ENCODE peak calls at places on chromosomes 5 and 9, in five cellular contexts. V, B, S, X and M are unnamed samples.

GRCh38 chr9:6944896-6945295 is 187.1 kb downstream of the KDM4C start:
- DNase-seq in B (no peak), V (peak), X (no peak), S (no peak), M (no peak)

GRCh38 chr5:96957125-96958041 is 21.5 kb downstream of the LNPEP start:
- DNase-seq in V (no peak), S (no peak), B (no peak), X (no peak), M (no peak)

GRCh38 chr5:68424799-68425537 is 209.4 kb downstream of the PIK3R1 start:
- DNase-seq in S (no peak), X (no peak), B (peak), V (peak), M (no peak)

GRCh38 chr9:92974696-92975451 is 27.6 kb downstream of the FGD3 start:
- DNase-seq in X (no peak), B (no peak), S (no peak), V (no peak), M (no peak)

GRCh38 chr5:171882118-171882517 is 96.5 kb downstream of the SMIM23 start:
- DNase-seq in S (no peak), X (no peak), B (no peak), V (no peak), M (no peak)

GRCh38 chr9:24257726-24258125 is 288.0 kb downstream of the IZUMO3 start:
- DNase-seq in S (no peak), B (no peak), X (no peak), V (no peak), M (no peak)

GRCh38 chr9:125835655-125836054 is 88.5 kb downstream of the PBX3 start:
- DNase-seq in S (no peak), X (no peak), B (no peak), V (no peak), M (no peak)

GRCh38 chr5:135214897-135215616 is 181.0 kb upstream of the PITX1 start:
- DNase-seq in B (no peak), V (peak), S (no peak), X (no peak), M (no peak)

GRCh38 chr9:105264380-105264779 is 19.9 kb downstream of the SLC44A1 start:
- DNase-seq in B (peak), V (peak), S (no peak), X (no peak), M (no peak)

GRCh38 chr5:75681125-75681830 is 36.0 kb downstream of the POC5 start:
- DNase-seq in V (peak), X (no peak), S (no peak), B (peak), M (no peak)

GRCh38 chr9:99373912-99374311 is 151.8 kb downstream of the SEC61B start:
- DNase-seq in X (no peak), S (no peak), V (no peak), B (no peak), M (no peak)

GRCh38 chr5:103772248-103772647 is 209.7 kb upstream of the NUDT12 start:
- DNase-seq in S (no peak), V (no peak), X (no peak), B (no peak), M (no peak)

GRCh38 chr9:121739971-121740370 is 88.5 kb downstream of the DAB2IP start:
- DNase-seq in X (no peak), V (no peak), S (no peak), B (no peak), M (no peak)
- H3K27ac ChIP-seq in X (peak), V (no peak), S (no peak), B (no peak), M (peak)

DNA sequence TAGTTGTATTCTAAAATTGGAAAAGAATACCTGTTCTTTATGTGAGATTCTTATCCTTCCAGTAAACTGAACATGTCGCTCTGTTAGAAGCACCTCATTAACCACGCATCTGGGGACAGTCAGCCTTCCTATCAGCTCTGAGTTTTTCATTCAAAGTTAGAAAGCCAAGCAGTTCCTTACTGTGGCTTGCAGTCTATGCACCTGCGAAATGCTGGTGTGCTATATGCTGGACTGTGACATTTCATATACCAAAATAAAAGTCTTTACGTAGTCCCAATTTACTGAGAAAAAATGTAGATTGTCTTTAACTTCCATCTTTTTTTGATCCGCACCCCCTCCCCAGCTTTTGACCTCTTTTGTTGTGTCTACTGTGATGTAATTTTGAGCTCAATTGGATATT is 4.3 kb downstream of the ANP32B start:
- DNase-seq in S (no peak), X (no peak), B (no peak), V (no peak), M (no peak)
- H3K4me3 ChIP-seq in S (no peak), X (no peak), B (no peak), V (no peak), M (no peak)

GRCh38 chr9:33223696-33224095 is 16.3 kb upstream of the SPINK4 start:
- DNase-seq in B (no peak), S (no peak), V (peak), X (no peak), M (no peak)

GRCh38 chr9:33221568-33221884 is 18.4 kb upstream of the SPINK4 start:
- DNase-seq in X (no peak), B (no peak), S (no peak), V (no peak), M (no peak)

GRCh38 chr9:33225319-33226152 is 14.4 kb upstream of the SPINK4 start:
- DNase-seq in S (peak), X (peak), B (peak), V (peak), M (no peak)

GRCh38 chr9:33220681-33221567 is 19.0 kb upstream of the SPINK4 start:
- DNase-seq in S (no peak), V (no peak), X (peak), B (no peak), M (no peak)

GRCh38 chr9:33222031-33222430 is 17.9 kb upstream of the SPINK4 start:
- DNase-seq in S (no peak), X (no peak), B (no peak), V (no peak), M (no peak)
- H3K27ac ChIP-seq in S (no peak), X (no peak), B (no peak), V (no peak), M (no peak)

DNA sequence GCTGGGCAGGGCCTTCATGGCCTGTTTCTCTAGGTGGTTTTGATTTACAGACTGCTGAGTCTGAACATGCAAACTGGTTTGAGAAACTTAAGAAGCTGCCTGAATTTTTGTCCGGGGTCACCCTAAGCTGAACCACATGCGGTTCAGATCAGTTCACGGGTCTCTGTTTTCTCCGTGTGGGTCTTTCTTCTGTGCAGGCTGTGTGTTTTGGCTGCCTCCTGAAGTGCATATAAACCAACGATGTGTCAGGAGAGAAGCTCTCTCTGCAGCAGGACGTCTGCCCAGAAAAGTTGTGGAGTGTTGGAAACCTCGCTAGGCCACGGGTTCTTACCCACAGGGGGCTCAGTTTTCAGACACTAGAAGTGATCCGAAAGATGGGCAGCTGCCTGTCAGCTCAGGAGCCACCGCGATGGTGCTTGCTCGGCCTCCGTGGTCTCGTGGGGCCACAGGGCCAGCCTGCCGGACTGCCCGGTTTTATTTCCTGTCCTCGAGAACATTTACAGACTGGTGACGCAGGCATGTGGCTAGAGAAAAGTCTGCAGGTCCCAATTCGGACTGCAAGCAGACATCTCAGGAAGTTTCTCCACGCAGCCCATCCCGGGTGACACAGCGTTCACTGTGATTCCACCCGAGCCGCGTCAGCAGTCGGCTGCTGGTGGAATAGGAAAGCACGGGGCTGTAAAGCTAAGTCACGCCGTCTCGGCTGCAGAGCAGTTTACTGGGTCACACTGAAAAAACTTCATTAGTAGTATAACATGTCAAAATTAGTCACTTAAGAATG is 364.1 kb downstream of the IRX2 start:
- DNase-seq in V (peak), B (no peak), S (no peak), X (no peak), M (no peak)
- H3K4me3 ChIP-seq in V (no peak), B (no peak), S (no peak), X (no peak), M (no peak)

DNA sequence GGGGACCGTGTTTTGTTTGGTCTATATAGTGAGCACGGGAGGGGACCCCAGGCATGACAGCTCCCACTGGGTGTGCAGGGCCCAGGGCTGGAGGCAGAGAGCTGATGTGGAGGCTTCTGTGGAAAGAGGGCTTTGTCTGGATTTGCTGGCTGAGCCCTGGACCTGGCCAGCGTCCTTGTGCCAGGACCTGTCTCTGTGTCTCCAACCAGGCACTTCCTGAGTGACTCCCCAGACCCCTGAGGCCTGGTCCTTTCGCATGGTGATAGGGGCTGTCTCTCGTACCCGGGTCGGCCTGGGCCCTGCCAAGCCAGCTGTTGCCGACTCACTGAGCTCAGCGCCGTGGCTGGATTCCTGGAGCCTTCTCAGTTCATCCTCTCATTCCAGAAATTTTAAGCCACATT is 77.6 kb downstream of the ADAMTS2 start:
- DNase-seq in B (no peak), V (peak), X (no peak), S (no peak), M (no peak)
- H3K27ac ChIP-seq in B (no peak), V (peak), X (no peak), S (no peak), M (no peak)

GRCh38 chr9:77435272-77435671 is 212.8 kb downstream of the GNA14 start:
- DNase-seq in V (no peak), S (no peak), B (no peak), X (no peak), M (no peak)

GRCh38 chr9:77433675-77434445 is 214.3 kb downstream of the GNA14 start:
- DNase-seq in V (peak), X (peak), B (peak), S (peak), M (peak)

GRCh38 chr9:77438653-77439052 is 209.5 kb downstream of the GNA14 start:
- DNase-seq in V (no peak), S (no peak), B (no peak), X (no peak), M (no peak)

GRCh38 chr9:77432053-77432452 is 216.1 kb downstream of the GNA14 start:
- DNase-seq in S (no peak), B (no peak), X (no peak), V (no peak), M (no peak)

GRCh38 chr9:77435688-77436087 is 212.4 kb downstream of the GNA14 start:
- DNase-seq in B (no peak), V (peak), X (no peak), S (no peak), M (no peak)
- H3K4me3 ChIP-seq in B (no peak), V (no peak), X (no peak), S (no peak), M (no peak)

DNA sequence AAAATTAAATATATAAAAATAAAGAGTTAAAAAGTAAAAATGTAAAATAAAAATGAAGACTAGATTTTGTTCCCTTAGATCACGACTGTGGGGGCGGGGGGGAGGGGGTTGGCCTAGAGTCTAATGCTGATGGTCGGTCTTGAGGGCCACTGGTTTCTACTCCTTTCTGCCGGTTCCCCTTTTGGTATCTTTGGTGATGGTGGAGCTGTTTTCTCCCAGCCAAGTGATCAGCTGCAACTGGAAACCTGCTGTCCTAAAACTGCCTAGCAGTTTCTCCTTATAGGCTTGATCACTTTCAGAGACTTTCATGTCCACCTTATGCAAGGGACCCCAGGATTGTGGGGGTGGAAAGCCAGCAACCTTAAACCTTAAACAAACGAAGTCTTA is 1.1 kb downstream of the SRD5A1 start:
- DNase-seq in X (no peak), S (no peak), B (no peak), V (peak), M (no peak)
- H3K27ac ChIP-seq in X (no peak), S (no peak), B (no peak), V (no peak), M (no peak)

GRCh38 chr9:121300283-121301119 is 32.5 kb downstream of the GSN start:
- DNase-seq in X (peak), B (no peak), S (no peak), V (no peak), M (peak)
- H3K4me3 ChIP-seq in X (peak), B (peak), S (no peak), V (peak), M (peak)

GRCh38 chr5:16721151-16722102 is 104.6 kb upstream of the RETREG1 start:
- DNase-seq in X (no peak), B (no peak), S (no peak), V (no peak), M (no peak)
- H3K27ac ChIP-seq in X (no peak), B (no peak), S (no peak), V (no peak), M (no peak)